ENCODE peak calls at places on chromosome 7, in four cellular contexts. J, H, R and X are unnamed samples.

GRCh38 chr7:96023376-96023775 is 251.0 kb downstream of the DYNC1I1 start:
- DNase-seq in J (no peak), H (no peak), R (no peak), X (no peak)

GRCh38 chr7:5824297-5824610 is 42.8 kb upstream of the RNF216 start:
- DNase-seq in J (no peak), H (no peak), R (no peak), X (no peak)

GRCh38 chr7:157831901-157832810 is 495.4 kb downstream of the DNAJB6 start:
- DNase-seq in J (no peak), H (no peak), R (no peak), X (no peak)

GRCh38 chr7:149005427-149006344 is 22.6 kb downstream of the PDIA4 start:
- DNase-seq in J (no peak), H (peak; percentile 62), R (peak; percentile 91), X (peak; percentile 70)

GRCh38 chr7:55024776-55025175 is 6.0 kb downstream of the EGFR start:
- DNase-seq in J (no peak), H (no peak), R (no peak), X (no peak)

GRCh38 chr7:119720541-119720940 is 552.4 kb upstream of the KCND2 start:
- DNase-seq in J (no peak), H (no peak), R (no peak), X (no peak)

GRCh38 chr7:30855936-30856335 is 55.7 kb upstream of the AQP1 start:
- DNase-seq in J (no peak), H (no peak), R (no peak), X (no peak)

GRCh38 chr7:12712236-12712635 is 24.8 kb downstream of the ARL4A start:
- DNase-seq in J (no peak), H (peak; percentile 69), R (no peak), X (no peak)

GRCh38 chr7:101020444-101020843 is 563 bp downstream of the MUC17 start:
- DNase-seq in J (no peak), H (no peak), R (no peak), X (no peak)

GRCh38 chr7:40673285-40673684 is 538.5 kb downstream of the SUGCT start:
- DNase-seq in J (no peak), H (no peak), R (no peak), X (no peak)

GRCh38 chr7:158487546-158488224 is 99.9 kb downstream of the PTPRN2 start:
- DNase-seq in J (no peak), H (no peak), R (no peak), X (no peak)

GRCh38 chr7:25968205-25968993 is 183.6 kb upstream of the NFE2L3 start:
- DNase-seq in J (peak; percentile 98), H (no peak), R (no peak), X (no peak)

GRCh38 chr7:118039963-118040489 is 143.9 kb upstream of the LSM8 start:
- DNase-seq in J (no peak), H (no peak), R (no peak), X (no peak)

GRCh38 chr7:6026011-6026819 is 5.0 kb upstream of the ANKRD61 start:
- DNase-seq in J (peak; percentile 23), H (peak; percentile 64), R (peak; percentile 73), X (peak; percentile 74)

GRCh38 chr7:151008511-151009323 is 15.6 kb downstream of the ATG9B start:
- DNase-seq in J (peak; percentile 39), H (peak; percentile 47), R (peak; percentile 80), X (peak; percentile 41)

GRCh38 chr7:278081-278480 is 11.9 kb upstream of the FOXL3 start:
- DNase-seq in J (no peak), H (no peak), R (no peak), X (no peak)

GRCh38 chr7:794671-795329 is 37.5 kb upstream of the SUN1 start:
- DNase-seq in J (no peak), H (no peak), R (no peak), X (no peak)

GRCh38 chr7:71868797-71869196 is 543.3 kb downstream of the CALN1 start:
- DNase-seq in J (no peak), H (no peak), R (no peak), X (peak; percentile 4)

GRCh38 chr7:71867626-71868025 is 544.5 kb downstream of the CALN1 start:
- DNase-seq in J (no peak), H (no peak), R (no peak), X (no peak)

DNA sequence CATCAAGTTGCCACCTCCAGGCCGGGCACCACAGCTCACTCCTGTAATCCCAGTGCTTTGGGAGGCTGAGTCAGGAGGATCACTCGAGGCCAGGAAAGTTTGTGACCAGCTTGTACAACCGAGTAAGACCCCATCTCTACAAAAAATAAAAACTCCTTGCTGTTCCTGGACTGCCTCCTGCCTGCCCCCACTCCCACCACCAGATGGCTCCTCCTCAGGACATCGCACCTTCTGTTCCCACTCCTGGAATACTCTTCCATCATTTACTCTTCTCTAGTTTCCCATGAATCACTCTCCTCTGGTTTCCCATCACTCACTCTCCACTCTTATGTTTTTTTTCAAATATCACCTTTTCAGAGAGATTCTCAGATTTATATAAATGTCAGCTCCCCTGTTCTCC is 540.7 kb downstream of the CALN1 start:
- DNase-seq in J (no peak), H (no peak), R (peak; percentile 11), X (no peak)
- TF ChIP-seq PBX3 in J (no peak), H (no peak), R (no peak), X (no peak)

GRCh38 chr7:50687575-50688261 is 95.0 kb downstream of the GRB10 start:
- DNase-seq in J (no peak), H (no peak), R (no peak), X (no peak)
- TF ChIP-seq PBX3 in J (no peak), H (no peak), R (no peak), X (no peak)

DNA sequence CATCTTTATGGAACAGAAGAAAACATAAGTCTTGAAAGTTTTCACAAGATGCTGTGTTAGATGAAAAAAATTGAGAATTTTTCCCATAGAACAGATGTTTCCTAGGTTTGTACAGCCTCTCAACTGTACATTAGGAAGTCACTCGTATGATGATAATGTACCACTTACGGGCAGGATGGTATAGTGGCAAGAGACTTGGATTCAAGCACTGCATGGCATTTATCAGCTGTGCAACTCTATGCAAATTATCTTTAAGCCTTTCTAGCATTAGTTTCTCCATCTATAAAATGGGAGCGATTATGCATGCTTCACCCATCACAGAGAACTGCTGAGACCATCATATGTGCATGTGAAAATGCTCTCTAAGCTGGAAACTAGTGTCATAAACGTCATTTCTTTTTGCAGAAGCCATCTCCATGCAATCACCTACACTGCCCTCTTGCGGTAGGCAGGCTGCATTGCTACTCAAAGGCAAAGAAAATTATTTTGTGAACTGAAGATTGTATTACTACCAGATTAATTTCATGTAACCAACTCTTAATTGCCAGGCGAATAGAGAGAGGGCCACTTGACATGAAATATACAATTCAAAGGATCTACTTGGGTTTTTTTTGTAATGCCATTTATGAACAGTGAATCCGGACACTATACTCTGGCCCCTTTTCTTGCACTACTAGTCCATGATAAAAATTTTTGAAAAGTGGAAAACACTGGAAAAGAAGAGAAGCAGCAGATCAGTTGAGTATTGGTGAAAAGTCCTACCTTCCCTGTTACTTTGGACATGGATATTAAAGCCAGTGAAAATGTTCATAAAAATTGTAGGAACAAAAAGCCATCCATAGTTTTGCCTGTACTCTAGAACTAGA is 102.3 kb downstream of the JAZF1 start:
- DNase-seq in J (no peak), H (peak; percentile 24), R (peak; percentile 52), X (peak; percentile 69)
- TF ChIP-seq PBX3 in J (no peak), H (no peak), R (peak; percentile 30), X (no peak)

GRCh38 chr7:131265227-131265626 is 62.4 kb upstream of the MKLN1 start:
- DNase-seq in J (no peak), H (no peak), R (no peak), X (no peak)
- TF ChIP-seq PBX3 in J (no peak), H (no peak), R (no peak), X (no peak)

DNA sequence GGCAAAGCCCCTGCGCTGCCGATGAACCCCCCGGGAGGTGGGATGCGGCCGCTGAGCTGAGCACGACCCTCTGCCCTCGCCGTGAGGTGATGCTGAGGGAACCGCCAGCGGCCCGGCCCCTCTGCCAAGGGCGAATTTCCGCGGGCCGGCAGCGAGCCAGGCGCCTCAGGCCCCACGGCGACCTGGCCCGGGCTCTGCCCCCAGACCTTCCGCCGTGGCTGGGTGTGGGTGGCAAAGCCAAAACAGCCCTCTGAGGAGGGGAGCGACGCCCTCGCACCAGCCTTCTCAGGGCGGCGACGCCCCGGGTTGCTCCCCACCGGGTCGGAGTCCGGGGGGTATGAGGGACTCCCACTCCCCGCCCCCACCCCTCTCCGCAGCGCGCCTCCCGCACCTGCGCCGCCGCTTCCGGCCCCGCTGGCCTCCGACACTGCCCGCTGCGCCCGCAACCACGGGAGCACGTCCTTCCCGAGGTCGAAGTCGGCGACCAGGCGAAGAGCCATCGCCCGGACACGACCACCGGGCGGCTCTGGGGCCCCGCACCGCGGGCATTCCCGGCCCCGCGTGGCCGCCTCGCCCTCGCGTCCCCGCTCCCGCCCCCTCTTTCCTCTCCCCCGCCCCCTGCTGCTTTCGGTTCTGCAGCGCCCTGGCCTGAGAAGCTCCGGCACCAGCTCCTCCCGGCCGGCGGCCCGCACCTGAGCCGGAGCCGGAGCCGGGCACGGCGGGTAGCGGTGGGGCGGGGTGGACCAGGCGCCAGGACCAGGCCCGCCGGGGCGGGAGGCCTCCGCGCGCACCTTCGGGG is at the start of gene GSAP:
- DNase-seq in J (no peak), H (no peak), R (peak; percentile 94), X (peak; percentile 65)
- TF ChIP-seq PBX3 in J (no peak), H (no peak), R (no peak), X (no peak)

GRCh38 chr7:139036901-139037300 is 1.1 kb upstream of the ZC3HAV1L start:
- DNase-seq in J (no peak), H (no peak), R (no peak), X (no peak)
- TF ChIP-seq PBX3 in J (no peak), H (no peak), R (no peak), X (no peak)

GRCh38 chr7:137978464-137979237 is 23.2 kb downstream of the CREB3L2 start:
- DNase-seq in J (no peak), H (no peak), R (no peak), X (peak; percentile 81)

GRCh38 chr7:137976700-137977099 is 25.2 kb downstream of the CREB3L2 start:
- DNase-seq in J (no peak), H (no peak), R (no peak), X (no peak)

GRCh38 chr7:137975768-137976167 is 26.1 kb downstream of the CREB3L2 start:
- DNase-seq in J (no peak), H (no peak), R (no peak), X (no peak)

GRCh38 chr7:137977173-137977572 is 24.7 kb downstream of the CREB3L2 start:
- DNase-seq in J (no peak), H (no peak), R (no peak), X (no peak)

DNA sequence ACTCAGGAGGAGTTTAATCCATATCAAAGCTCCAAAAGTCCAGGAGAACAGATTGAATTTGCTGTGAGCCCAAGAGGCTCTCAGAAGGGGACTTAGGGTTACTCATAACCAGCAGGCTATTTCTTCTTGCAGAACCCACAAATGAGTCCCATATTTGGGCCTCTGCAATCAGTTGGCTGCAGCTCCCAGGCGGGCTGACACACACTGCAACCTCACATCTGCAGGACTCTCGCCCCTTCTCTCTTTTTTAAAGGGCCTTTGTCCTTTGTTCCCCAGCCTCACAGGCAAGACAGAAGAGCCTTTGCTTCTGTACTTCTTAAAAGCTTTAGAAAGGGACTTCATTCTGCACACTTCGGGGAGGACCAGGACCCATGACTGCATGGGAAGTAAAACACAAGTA is 26.7 kb downstream of the CREB3L2 start:
- DNase-seq in J (no peak), H (no peak), R (no peak), X (no peak)
- TF ChIP-seq PBX3 in J (no peak), H (no peak), R (no peak), X (no peak)

GRCh38 chr7:137992738-137993394 is 9.0 kb downstream of the CREB3L2 start:
- DNase-seq in J (no peak), H (peak; percentile 78), R (no peak), X (peak; percentile 20)
- TF ChIP-seq PBX3 in J (no peak), H (no peak), R (peak; percentile 74), X (no peak)